ENCODE peak calls at places on chromosomes 5 and 9, in five cellular contexts. M is upper lobe of left lung, U is left lung, L is tibial artery, P is heart left ventricle. Y is an unnamed sample. For H3K36me3 and H3K4me1, the result is how much of the 10 kb centered on the place peaks cover.

GRCh38 chr5:180816608-180817534 is 14.3 kb upstream of the MGAT1 start:
- DNase-seq in M (no peak), U (no peak), L (no peak), P (peak), Y (no peak)

GRCh38 chr5:132915681-132916080 is 42.2 kb downstream of the LEAP2 start:
- DNase-seq in M (no peak), U (no peak), L (no peak), P (no peak), Y (no peak)

GRCh38 chr5:33933723-33934544 is 2.3 kb upstream of the RXFP3 start:
- DNase-seq in M (no peak), U (no peak), L (no peak), P (no peak), Y (no peak)

GRCh38 chr5:5658226-5658625 is 235.7 kb downstream of the ICE1 start:
- DNase-seq in M (no peak), U (peak), L (peak), P (peak), Y (peak)

GRCh38 chr9:89667730-89668129 is 62.9 kb downstream of the GADD45G start:
- DNase-seq in M (no peak), U (peak), L (no peak), P (no peak), Y (no peak)

GRCh38 chr5:124927735-124928134 is 181.3 kb upstream of the ZNF608 start:
- DNase-seq in M (no peak), U (no peak), L (no peak), P (no peak), Y (no peak)

GRCh38 chr5:5316333-5316732 is 106.1 kb upstream of the ICE1 start:
- DNase-seq in M (no peak), U (no peak), L (no peak), P (no peak), Y (no peak)

GRCh38 chr5:64759960-64760695 is 8.4 kb downstream of the SREK1IP1 start:
- DNase-seq in M (no peak), U (no peak), L (no peak), P (no peak), Y (no peak)

GRCh38 chr5:178325311-178326053 is 92.9 kb upstream of the PHYKPL start:
- DNase-seq in M (no peak), U (peak), L (no peak), P (no peak), Y (no peak)

GRCh38 chr5:116577064-116577788 is 2.6 kb upstream of the SEMA6A start:
- DNase-seq in M (no peak), U (no peak), L (no peak), P (no peak), Y (no peak)

GRCh38 chr5:81605299-81605698 is 145.6 kb downstream of the SSBP2 start:
- DNase-seq in M (no peak), U (no peak), L (no peak), P (no peak), Y (no peak)
- H3K36me3 ChIP-seq in M (under half), U (under half), L (under half), P (under half), Y (under half)

GRCh38 chr9:131395745-131396479 is 2.0 kb downstream of the PRRC2B start:
- DNase-seq in M (no peak), U (no peak), L (no peak), P (no peak), Y (no peak)

GRCh38 chr9:131393622-131394463 is at the start of gene PRRC2B:
- DNase-seq in M (peak), U (peak), L (peak), P (peak), Y (peak)

GRCh38 chr9:131396626-131397025 is 2.7 kb downstream of the PRRC2B start:
- DNase-seq in M (no peak), U (no peak), L (no peak), P (no peak), Y (no peak)

GRCh38 chr9:131395027-131395744 is 1.3 kb downstream of the PRRC2B start:
- DNase-seq in M (no peak), U (peak), L (no peak), P (no peak), Y (no peak)

DNA sequence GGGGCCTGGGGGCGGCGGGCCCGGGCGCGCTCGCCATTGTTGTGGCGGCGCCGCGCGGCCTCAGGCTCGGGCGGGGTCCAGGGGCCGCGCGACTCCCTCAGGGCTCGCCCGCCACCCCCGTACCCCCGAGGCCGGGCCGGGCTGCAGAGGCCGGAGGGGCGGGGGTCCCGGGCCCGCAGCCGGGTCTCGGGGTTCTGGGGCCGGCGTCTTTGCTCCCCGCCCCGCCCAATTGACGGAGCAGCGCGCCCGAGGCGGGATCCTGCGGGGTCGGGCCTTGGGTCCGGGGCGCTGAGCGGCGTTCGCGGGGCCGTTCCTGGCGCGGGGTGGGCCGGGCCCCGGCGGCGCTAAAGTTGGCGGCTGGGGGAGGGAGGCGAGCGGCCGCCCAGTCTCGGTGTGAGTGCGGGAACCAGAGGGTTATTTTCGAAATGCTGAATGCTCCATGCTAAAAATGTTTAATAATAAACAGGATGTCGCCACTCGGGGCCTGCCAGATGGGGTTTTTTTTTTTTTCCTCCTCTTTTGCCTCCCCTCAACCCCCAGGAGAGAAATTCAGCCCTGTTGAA is 659 bp downstream of the PRRC2B start:
- DNase-seq in M (peak), U (no peak), L (peak), P (peak), Y (no peak)
- H3K4me1 ChIP-seq in M (half or more), U (half or more), L (half or more), P (under half), Y (under half)

DNA sequence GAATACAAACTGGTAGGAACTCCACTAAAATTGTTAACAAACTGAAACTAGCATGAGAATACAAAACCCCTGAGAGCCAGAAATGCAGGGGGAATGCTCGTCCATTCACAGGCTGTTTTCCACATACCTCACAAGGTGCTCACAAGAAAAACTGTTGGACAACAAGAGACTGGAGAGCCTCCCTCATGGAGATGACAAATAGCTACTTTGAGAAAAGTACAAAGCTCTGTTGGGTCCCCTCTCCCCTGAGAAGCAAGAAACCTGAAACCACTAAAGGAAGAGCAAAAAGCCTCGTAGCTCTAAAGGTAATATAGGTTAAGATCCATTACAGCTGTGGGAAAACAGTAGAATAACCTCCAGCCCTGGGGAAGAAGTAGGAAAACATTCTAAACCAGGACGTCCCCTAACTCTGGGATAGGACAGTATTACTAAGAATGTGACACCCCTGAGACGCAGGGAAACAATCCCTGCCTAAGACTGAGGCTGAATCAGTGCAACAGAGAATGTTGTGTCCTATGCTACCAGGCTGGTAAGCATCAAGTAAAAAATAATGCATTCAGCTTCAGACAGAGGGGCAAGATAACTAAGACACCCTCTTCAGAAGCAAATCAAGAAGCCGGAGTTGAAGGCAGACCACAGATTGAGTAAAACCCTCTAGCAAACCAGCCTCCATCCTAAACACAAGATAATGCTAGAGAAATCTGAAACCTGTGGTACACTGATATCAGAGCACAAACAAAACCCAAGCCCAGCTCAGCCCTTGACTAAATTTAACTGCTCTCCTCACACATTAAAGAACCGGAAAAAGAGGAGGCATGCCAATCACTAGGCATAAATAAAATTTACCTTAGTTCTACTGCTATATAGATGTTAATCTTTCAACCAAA is 160.2 kb downstream of the SSBP2 start:
- DNase-seq in M (no peak), U (no peak), L (no peak), P (no peak), Y (no peak)
- H3K4me3 ChIP-seq in M (no peak), U (no peak), L (no peak), P (no peak), Y (no peak)

DNA sequence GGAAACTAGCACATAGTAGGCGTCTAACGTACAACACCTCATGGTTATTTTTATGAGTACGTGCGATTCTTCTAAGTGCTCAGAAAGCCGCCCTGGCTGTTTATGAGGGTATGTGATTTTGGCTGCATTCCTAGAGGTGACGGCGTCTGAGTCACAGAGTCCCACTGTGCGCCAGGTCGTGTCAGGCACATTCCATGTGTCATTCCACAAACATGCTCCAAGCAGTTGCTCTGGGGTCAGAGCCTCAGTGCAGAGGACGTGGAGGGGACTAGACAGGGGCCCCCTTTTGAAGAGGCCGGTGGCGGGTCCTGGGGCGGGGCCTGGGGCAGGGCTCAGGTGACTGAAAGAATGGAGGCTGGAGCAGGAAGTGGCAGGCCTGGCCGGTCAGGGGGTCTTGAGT is 51.9 kb downstream of the NEK6 start:
- DNase-seq in M (peak), U (no peak), L (peak), P (no peak), Y (no peak)
- H3K36me3 ChIP-seq in M (under half), U (half or more), L (under half), P (under half), Y (under half)

GRCh38 chr5:172766287-172767104 is 4.5 kb downstream of the DUSP1 start:
- DNase-seq in M (no peak), U (peak), L (peak), P (peak), Y (peak)
- H3K4me1 ChIP-seq in M (under half), U (half or more), L (under half), P (under half), Y (under half)

GRCh38 chr9:97980479-97980803 is 2.7 kb upstream of the ANP32B start:
- DNase-seq in M (no peak), U (no peak), L (peak), P (peak), Y (peak)

GRCh38 chr9:97979778-97980478 is 3.2 kb upstream of the ANP32B start:
- DNase-seq in M (no peak), U (no peak), L (no peak), P (no peak), Y (no peak)

GRCh38 chr9:97981828-97982164 is 1.3 kb upstream of the ANP32B start:
- DNase-seq in M (no peak), U (no peak), L (no peak), P (no peak), Y (no peak)

GRCh38 chr9:97982191-97982718 is 886 bp upstream of the ANP32B start:
- DNase-seq in M (no peak), U (no peak), L (no peak), P (no peak), Y (no peak)

GRCh38 chr9:97980918-97981827 is 2.0 kb upstream of the ANP32B start:
- DNase-seq in M (no peak), U (no peak), L (peak), P (peak), Y (peak)
- H3K4me3 ChIP-seq in M (no peak), U (no peak), L (no peak), P (no peak), Y (no peak)

GRCh38 chr5:146164382-146164781 is 18.1 kb downstream of the LARS1 start:
- DNase-seq in M (no peak), U (no peak), L (no peak), P (no peak), Y (no peak)

GRCh38 chr5:146165469-146165868 is 17.0 kb downstream of the LARS1 start:
- DNase-seq in M (no peak), U (no peak), L (no peak), P (no peak), Y (no peak)

GRCh38 chr5:146173597-146173996 is 8.9 kb downstream of the LARS1 start:
- DNase-seq in M (no peak), U (no peak), L (no peak), P (no peak), Y (no peak)

DNA sequence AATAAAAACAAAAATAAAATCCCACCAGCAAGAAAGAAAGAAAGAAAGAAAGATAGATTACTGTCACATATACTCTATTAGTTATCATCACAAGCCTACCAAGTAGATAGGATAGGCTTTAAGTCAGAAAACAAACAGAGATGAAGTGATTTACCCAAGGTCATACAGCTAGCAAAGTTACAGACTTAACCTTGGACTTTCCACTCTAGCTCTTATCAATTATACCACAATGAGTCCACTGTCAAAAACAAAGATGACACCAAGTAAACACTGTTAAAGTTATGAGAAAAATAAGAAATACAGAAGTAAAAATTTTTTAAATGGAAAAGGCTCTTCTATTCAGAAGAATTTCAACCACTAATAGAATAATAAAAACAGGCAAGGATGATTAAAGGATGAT is 13.4 kb downstream of the LARS1 start:
- DNase-seq in M (no peak), U (no peak), L (no peak), P (no peak), Y (no peak)
- H3K36me3 ChIP-seq in M (half or more), U (half or more), L (half or more), P (under half), Y (half or more)

GRCh38 chr5:97365918-97366317 is 182.9 kb upstream of the RIOK2 start:
- DNase-seq in M (no peak), U (no peak), L (no peak), P (no peak), Y (no peak)
- H3K4me1 ChIP-seq in M (under half), U (under half), L (under half), P (under half), Y (under half)

DNA sequence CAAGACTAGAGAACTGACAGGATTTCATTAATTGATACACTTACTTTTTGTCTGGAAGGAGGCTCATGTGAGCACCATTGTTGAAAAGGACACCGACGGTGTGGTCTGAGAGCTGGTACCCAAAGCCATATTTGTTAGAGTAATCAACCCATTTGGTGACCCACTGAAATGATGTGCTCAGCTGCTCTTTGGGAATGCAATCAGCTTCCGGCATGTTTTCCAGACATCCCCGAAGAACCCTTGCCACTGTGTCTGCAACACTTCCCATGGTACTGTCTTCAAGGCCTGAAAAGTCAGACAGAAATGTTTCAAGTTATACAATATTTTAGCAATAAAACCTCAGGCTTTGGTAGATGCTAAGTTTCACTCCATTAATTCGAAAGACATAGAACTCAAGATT is 4.4 kb downstream of the PLK2 start:
- DNase-seq in M (no peak), U (no peak), L (no peak), P (no peak), Y (no peak)
- H3K4me3 ChIP-seq in M (no peak), U (peak), L (no peak), P (peak), Y (peak)

Y was measured in right atrium auricular region.